ENCODE peak calls at places on chromosome 17, in seven cellular contexts. T is neural progenitor cell, B is foreskin fibroblast, S is Calu3, V is AG10803, N is glutamatergic neuron, D is HFFc6. E is an unnamed sample.

GRCh38 chr17:7077911-7078546 is 2.0 kb downstream of the CLEC10A start:
- DNase-seq in N (no peak), S (no peak), T (no peak), B (no peak), D (no peak), V (no peak), E (no peak)

GRCh38 chr17:51052235-51052634 is 68.4 kb downstream of the SPAG9 start:
- DNase-seq in D (no peak), N (no peak), T (no peak), B (no peak), S (no peak), V (no peak), E (no peak)

GRCh38 chr17:45332989-45333701 is 16.3 kb upstream of the MAP3K14 start:
- DNase-seq in V (no peak), N (no peak), T (no peak), D (no peak), B (no peak), S (no peak), E (no peak)

GRCh38 chr17:58447039-58447975 is 30.0 kb upstream of the RNF43 start:
- DNase-seq in T (peak), N (peak), B (peak), D (peak), V (peak), S (peak), E (peak)

GRCh38 chr17:28271431-28271830 is 47.6 kb upstream of the TMEM97 start:
- DNase-seq in N (no peak), B (no peak), D (no peak), V (no peak), S (no peak), T (no peak), E (no peak)

GRCh38 chr17:12996357-12996756 is 21.5 kb downstream of the ELAC2 start:
- DNase-seq in N (no peak), B (no peak), D (no peak), S (no peak), V (no peak), T (no peak), E (no peak)

GRCh38 chr17:36824678-36825091 is 112.6 kb upstream of the LHX1 start:
- DNase-seq in D (no peak), N (no peak), S (no peak), B (peak), T (no peak), V (peak), E (no peak)

GRCh38 chr17:17304521-17304985 is 1.4 kb downstream of the NT5M start:
- DNase-seq in S (no peak), D (no peak), N (no peak), T (no peak), B (no peak), V (no peak), E (no peak)

GRCh38 chr17:37713624-37714023 is 31.2 kb downstream of the HNF1B start:
- DNase-seq in V (no peak), D (no peak), S (peak), T (no peak), N (no peak), B (no peak), E (no peak)

GRCh38 chr17:58576679-58577367 is 62.4 kb upstream of the MTMR4 start:
- DNase-seq in S (no peak), D (no peak), B (no peak), N (no peak), V (no peak), T (no peak), E (no peak)

GRCh38 chr17:4152471-4152870 is 9.5 kb downstream of the CYB5D2 start:
- DNase-seq in B (peak), V (peak), D (no peak), N (no peak), T (no peak), S (no peak), E (no peak)

DNA sequence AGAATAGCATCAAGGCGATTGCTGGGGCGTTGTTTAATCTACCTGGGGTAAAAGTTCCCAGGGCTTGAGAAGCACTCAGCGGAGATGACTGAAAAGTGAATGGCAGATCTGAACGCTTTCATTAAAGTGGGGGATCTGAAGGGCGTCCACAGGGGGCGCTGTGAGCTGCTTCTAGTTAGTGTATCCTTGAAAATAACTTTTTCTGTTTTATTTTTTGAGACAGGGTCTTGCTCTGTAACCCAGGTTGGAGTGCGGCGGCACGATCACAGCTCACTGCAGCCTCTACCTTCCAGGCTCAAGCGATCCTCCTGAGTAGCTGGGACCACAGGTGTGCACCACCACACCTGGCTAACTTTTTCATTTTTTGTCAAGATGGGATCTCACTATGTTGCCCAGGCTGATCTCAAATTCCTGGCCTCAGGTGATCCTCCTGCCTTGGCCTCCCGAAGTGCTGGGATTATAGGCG is 360.4 kb downstream of the SEC14L1 start:
- DNase-seq in V (no peak), S (no peak), B (no peak), T (peak), D (no peak), N (peak), E (no peak)
- TF ChIP-seq CTCF in V (peak), S (no peak), B (peak), T (peak), D (peak), N (peak), E (peak)

DNA sequence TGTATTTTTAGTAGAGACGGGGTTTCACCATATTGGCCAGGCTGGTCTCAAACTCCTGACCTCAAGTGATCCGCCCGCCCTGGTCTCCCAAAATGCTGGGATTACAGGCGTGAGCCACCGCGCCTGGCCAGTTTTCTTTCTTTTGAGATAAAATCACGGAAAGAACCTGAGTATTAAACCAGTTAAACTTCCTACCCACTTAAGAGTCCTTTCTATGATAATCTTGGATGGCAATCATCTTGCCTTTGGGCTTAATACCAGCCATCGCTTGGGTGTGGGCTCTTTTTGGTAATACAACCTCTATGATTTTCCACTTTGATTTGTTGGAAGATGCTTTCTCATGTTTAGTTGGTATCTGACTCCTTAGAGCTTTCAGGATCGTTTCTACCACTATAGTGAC is 24.0 kb downstream of the PITPNC1 start:
- DNase-seq in N (no peak), B (no peak), S (no peak), V (no peak), T (no peak), D (no peak), E (no peak)
- TF ChIP-seq CTCF in N (no peak), B (no peak), S (no peak), V (no peak), T (no peak), D (no peak), E (no peak)

GRCh38 chr17:32763855-32764439 is 113.0 kb downstream of the MYO1D start:
- DNase-seq in T (no peak), N (no peak), V (no peak), B (no peak), D (no peak), S (no peak), E (no peak)

GRCh38 chr17:32774286-32775084 is 102.4 kb downstream of the MYO1D start:
- DNase-seq in S (no peak), V (peak), N (no peak), D (no peak), T (no peak), B (no peak), E (no peak)

GRCh38 chr17:32771396-32771795 is 105.5 kb downstream of the MYO1D start:
- DNase-seq in D (no peak), S (no peak), T (no peak), B (no peak), V (no peak), N (no peak), E (no peak)

GRCh38 chr17:32772453-32773025 is 104.4 kb downstream of the MYO1D start:
- DNase-seq in S (no peak), T (no peak), V (no peak), D (no peak), N (peak), B (no peak), E (no peak)

GRCh38 chr17:32769846-32770245 is 107.1 kb downstream of the MYO1D start:
- DNase-seq in B (no peak), D (no peak), S (no peak), V (no peak), T (peak), N (no peak), E (no peak)
- TF ChIP-seq CTCF in B (no peak), D (peak), S (no peak), V (no peak), T (peak), N (no peak), E (no peak)

DNA sequence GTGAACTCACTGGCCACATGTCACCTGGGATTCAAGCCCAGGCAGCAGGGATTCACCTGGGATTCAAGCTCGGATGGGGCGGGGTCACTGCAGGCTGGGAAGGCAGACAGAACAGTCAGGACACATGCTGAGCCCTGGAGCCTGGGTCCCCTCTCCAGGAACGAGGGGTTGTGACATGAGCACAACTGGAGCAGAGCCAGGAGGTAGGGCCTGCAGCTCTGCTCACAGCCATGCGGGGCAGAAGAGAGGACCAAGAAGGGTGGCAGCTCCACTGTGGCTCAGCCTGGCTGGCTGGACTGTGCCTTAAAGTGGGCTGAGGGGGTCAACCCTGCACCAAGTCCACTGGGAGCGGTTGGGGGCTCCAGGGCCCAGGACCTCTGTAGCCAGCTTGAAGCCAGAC is 150.1 kb downstream of the RAB11FIP4 start:
- DNase-seq in D (no peak), N (no peak), S (peak), B (no peak), T (no peak), V (no peak), E (no peak)
- TF ChIP-seq CTCF in D (no peak), N (no peak), S (no peak), B (no peak), T (no peak), V (peak), E (peak)

DNA sequence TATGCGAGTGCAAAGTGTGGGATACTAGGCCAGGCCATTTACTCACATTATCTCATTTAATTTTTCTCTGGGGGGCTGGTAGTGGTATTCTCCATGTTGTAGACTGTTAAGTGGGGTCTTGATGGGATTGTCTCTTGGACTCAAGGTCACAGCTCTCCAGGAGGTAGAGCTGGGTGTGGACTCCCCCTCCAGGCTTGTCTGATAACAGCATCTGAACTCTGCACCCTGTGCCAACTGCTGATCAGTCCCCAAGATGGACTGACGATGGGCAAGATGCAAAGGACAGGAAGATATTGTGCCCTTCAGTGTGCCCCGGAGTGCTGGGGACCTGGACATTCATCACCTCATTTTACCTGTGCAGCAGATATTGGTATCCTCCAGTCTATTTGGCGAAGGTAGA is 147.8 kb downstream of the MSI2 start:
- DNase-seq in V (no peak), B (no peak), N (no peak), D (no peak), S (no peak), T (no peak), E (no peak)
- TF ChIP-seq CTCF in V (no peak), B (no peak), N (no peak), D (peak), S (no peak), T (no peak), E (no peak)

E was measured in AG09309.